ENCODE peak calls at places on chromosomes 2 and 18, in five cellular contexts. I is neuronal stem cell, T is mesenchymal stem cell, U is H1, O is trophoblast cell. S is an unnamed sample.

GRCh38 chr18:68275616-68276015 is 439.3 kb downstream of the TMX3 start:
- DNase-seq in I (no peak), U (no peak), T (peak), O (no peak), S (no peak)

GRCh38 chr2:58540680-58541079 is 299.6 kb upstream of the FANCL start:
- DNase-seq in O (no peak), U (no peak), T (no peak), I (peak), S (peak)

GRCh38 chr18:11871501-11871900 is 20.3 kb downstream of the CHMP1B start:
- DNase-seq in T (no peak), I (no peak), O (no peak), U (no peak), S (no peak)

GRCh38 chr2:64338910-64339500 is 115.0 kb upstream of the LGALSL start:
- DNase-seq in T (peak), U (no peak), O (no peak), I (no peak), S (no peak)

GRCh38 chr2:39202639-39203369 is 41.0 kb downstream of the CDKL4 start:
- DNase-seq in U (peak), I (no peak), O (no peak), T (peak), S (peak)

GRCh38 chr2:71747573-71747972 is 294.2 kb downstream of the DYSF start:
- DNase-seq in I (no peak), T (no peak), O (peak), U (no peak), S (no peak)

GRCh38 chr2:75022516-75022915 is 64.1 kb downstream of the POLE4 start:
- DNase-seq in T (peak), U (no peak), I (no peak), O (no peak), S (no peak)

GRCh38 chr2:38146917-38147307 is 71.0 kb upstream of the CYP1B1 start:
- DNase-seq in T (peak), U (peak), O (peak), I (no peak), S (peak)

GRCh38 chr2:60551241-60552095 is 2.0 kb downstream of the BCL11A start:
- DNase-seq in U (no peak), I (no peak), T (peak), O (no peak), S (peak)

GRCh38 chr2:130759906-130760753 is 4.8 kb downstream of the AMER3 start:
- DNase-seq in T (no peak), U (no peak), I (no peak), O (no peak), S (no peak)

GRCh38 chr2:101614127-101614759 is 83.3 kb upstream of the MAP4K4 start:
- DNase-seq in U (no peak), I (no peak), T (no peak), O (no peak), S (no peak)

GRCh38 chr2:232142049-232142448 is 180.5 kb downstream of the DIS3L2 start:
- DNase-seq in I (peak), O (peak), U (no peak), T (peak), S (peak)

GRCh38 chr2:212727751-212728150 is 189.1 kb upstream of the ERBB4 start:
- DNase-seq in I (no peak), U (no peak), O (no peak), T (no peak), S (no peak)

GRCh38 chr18:54916507-54916906 is 42.8 kb downstream of the CCDC68 start:
- DNase-seq in O (no peak), U (no peak), T (no peak), I (no peak), S (no peak)

GRCh38 chr18:61727241-61727640 is 165.6 kb downstream of the RNF152 start:
- DNase-seq in T (peak), O (no peak), U (no peak), I (no peak), S (no peak)

GRCh38 chr18:48702346-48703032 is 163.7 kb downstream of the CTIF start:
- DNase-seq in O (no peak), I (no peak), T (no peak), U (no peak), S (no peak)

GRCh38 chr2:101450965-101451364 is 23.9 kb downstream of the RFX8 start:
- DNase-seq in U (no peak), I (no peak), T (no peak), O (no peak), S (no peak)

GRCh38 chr2:101107246-101107645 is 43.9 kb downstream of the TBC1D8 start:
- DNase-seq in I (no peak), O (no peak), T (no peak), U (no peak), S (no peak)

GRCh38 chr2:20350105-20350712 is 435 bp downstream of the PUM2 start:
- DNase-seq in T (no peak), I (peak), U (no peak), O (no peak), S (peak)

GRCh38 chr18:30177056-30177455 is 865.5 kb downstream of the DSC3 start:
- DNase-seq in O (peak), U (no peak), I (no peak), T (peak), S (no peak)

GRCh38 chr2:190088917-190089316 is 26.4 kb upstream of the MSTN start:
- DNase-seq in I (peak), U (no peak), O (peak), T (peak), S (no peak)

GRCh38 chr2:67006373-67006960 is 390.7 kb upstream of the ETAA1 start:
- DNase-seq in I (no peak), O (no peak), U (no peak), T (no peak), S (no peak)

GRCh38 chr2:115678129-115678528 is 1235.7 kb downstream of the DPP10 start:
- DNase-seq in U (no peak), T (no peak), O (no peak), I (no peak), S (no peak)

GRCh38 chr2:171389780-171390179 is 44.0 kb downstream of the METTL8 start:
- DNase-seq in O (no peak), U (no peak), T (no peak), I (no peak), S (no peak)

GRCh38 chr2:15186118-15186517 is 375.0 kb downstream of the NBAS start:
- DNase-seq in U (no peak), O (no peak), I (no peak), T (no peak), S (no peak)

GRCh38 chr2:218996937-218997336 is 3.7 kb upstream of the CRYBA2 start:
- DNase-seq in U (no peak), T (no peak), I (no peak), O (no peak), S (no peak)

GRCh38 chr18:41767960-41768359 is 187.1 kb upstream of the PIK3C3 start:
- DNase-seq in U (no peak), I (no peak), O (no peak), T (peak), S (no peak)

GRCh38 chr2:201950606-201951005 is 83.0 kb upstream of the FZD7 start:
- DNase-seq in I (no peak), U (no peak), T (peak), O (no peak), S (no peak)

GRCh38 chr2:120334068-120334467 is 11.9 kb upstream of the INHBB start:
- DNase-seq in O (no peak), I (no peak), T (no peak), U (no peak), S (no peak)

GRCh38 chr2:69601179-69601612 is 42.3 kb downstream of the AAK1 start:
- DNase-seq in I (no peak), O (peak), T (peak), U (no peak), S (no peak)

GRCh38 chr18:70181015-70181414 is 24.5 kb downstream of the RTTN start:
- DNase-seq in U (no peak), O (peak), I (no peak), T (peak), S (no peak)

GRCh38 chr18:32042337-32042736 is 23.7 kb downstream of the RNF125 start:
- DNase-seq in O (no peak), U (no peak), T (no peak), I (no peak), S (no peak)

GRCh38 chr2:199819746-199820145 is 31.2 kb downstream of the FTCDNL1 start:
- DNase-seq in T (no peak), U (no peak), I (no peak), O (no peak), S (no peak)

GRCh38 chr2:203870481-203870880 is 2.9 kb downstream of the CTLA4 start:
- DNase-seq in T (no peak), I (no peak), O (no peak), U (no peak), S (no peak)

GRCh38 chr18:72555101-72555500 is 11.0 kb upstream of the CBLN2 start:
- DNase-seq in U (no peak), O (no peak), T (no peak), I (no peak), S (no peak)
- H3K9ac ChIP-seq in U (no peak), O (no peak), T (no peak), I (no peak), S (no peak)

DNA sequence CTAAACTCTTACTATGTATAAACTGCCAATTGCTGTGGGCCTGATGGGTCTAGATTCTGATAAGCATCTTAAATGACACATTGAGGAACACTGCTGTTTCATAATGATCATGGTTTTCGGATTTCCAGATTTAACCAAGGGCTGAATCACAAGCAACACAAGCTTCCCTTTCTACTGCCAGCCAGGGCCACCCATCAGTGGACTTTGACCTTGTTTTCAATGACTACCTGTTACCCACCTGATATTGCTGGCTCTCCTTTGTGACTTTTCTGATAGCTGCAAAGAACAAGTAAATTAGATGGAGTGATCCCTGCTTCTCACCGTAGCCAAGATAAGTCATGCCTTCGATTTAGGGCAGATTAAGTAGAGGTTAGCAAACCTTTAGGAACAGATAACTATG is 259.0 kb downstream of the PAX3 start:
- DNase-seq in I (no peak), T (no peak), U (no peak), O (no peak), S (no peak)
- H2BK12ac ChIP-seq in I (no peak), T (no peak), U (no peak), O (no peak), S (no peak)

GRCh38 chr2:206096876-206097275 is 10.9 kb upstream of the INO80D start:
- DNase-seq in U (no peak), I (no peak), T (no peak), O (no peak), S (no peak)

GRCh38 chr2:206098471-206098870 is 12.5 kb upstream of the INO80D start:
- DNase-seq in O (no peak), T (no peak), I (no peak), U (no peak), S (no peak)

GRCh38 chr2:206092297-206092696 is 6.3 kb upstream of the INO80D start:
- DNase-seq in I (no peak), U (no peak), O (no peak), T (no peak), S (no peak)

DNA sequence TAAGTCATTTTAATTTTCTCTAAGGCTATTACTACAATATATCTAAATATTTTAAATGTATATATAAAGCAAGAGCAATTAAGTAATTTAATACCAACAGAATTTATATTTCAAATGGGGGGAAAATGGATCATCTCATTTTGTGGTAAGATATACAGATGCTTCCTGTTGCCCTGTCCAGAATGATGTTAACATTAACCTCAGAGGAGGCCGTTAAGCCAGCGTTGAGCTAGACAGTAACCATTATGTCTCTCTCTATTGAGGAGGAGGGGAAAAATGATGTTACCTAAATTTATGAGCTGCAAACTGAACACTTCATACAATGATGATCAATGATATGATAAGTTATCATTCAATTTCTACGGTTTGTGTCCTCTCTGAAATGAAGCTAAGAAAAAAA is 10.0 kb upstream of the INO80D start:
- DNase-seq in I (no peak), O (no peak), T (no peak), U (no peak), S (no peak)
- H3K9ac ChIP-seq in I (no peak), O (no peak), T (no peak), U (no peak), S (no peak)

GRCh38 chr2:140144611-140145010 is 1364.4 kb upstream of the NXPH2 start:
- DNase-seq in T (no peak), U (no peak), O (no peak), I (no peak), S (no peak)
- H2BK12ac ChIP-seq in T (no peak), U (no peak), O (no peak), I (no peak), S (no peak)

GRCh38 chr2:165655653-165656052 is 138.4 kb downstream of the GALNT3 start:
- DNase-seq in O (no peak), T (no peak), U (no peak), I (no peak), S (no peak)
- H3K9ac ChIP-seq in O (no peak), T (peak), U (no peak), I (no peak), S (no peak)

DNA sequence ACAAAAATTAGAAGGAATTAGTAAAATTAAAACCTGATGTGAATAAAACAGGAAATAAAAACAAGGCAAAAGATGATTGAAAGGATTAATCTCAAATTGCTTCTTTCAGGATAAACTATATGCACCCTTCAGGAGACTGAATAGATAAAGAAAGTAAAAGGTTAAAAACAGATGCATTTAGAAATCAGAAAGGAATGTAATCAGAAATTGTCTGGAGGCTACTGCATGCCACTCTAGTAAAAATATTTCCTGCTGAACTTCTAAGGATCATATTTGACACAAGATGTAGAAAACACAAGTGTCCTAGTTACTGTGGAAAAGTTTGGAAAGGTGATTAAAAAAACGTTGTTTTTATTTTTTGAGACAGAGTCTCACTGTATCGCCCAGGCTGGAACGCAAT is 16.2 kb downstream of the CHCHD5 start:
- DNase-seq in I (no peak), O (no peak), U (no peak), T (no peak), S (no peak)
- H2BK12ac ChIP-seq in I (no peak), O (no peak), U (no peak), T (no peak), S (no peak)

GRCh38 chr2:86033751-86034680 is 71.7 kb downstream of the POLR1A start:
- DNase-seq in I (no peak), T (no peak), O (no peak), U (no peak), S (no peak)

GRCh38 chr2:86031151-86031550 is 74.5 kb downstream of the POLR1A start:
- DNase-seq in O (no peak), U (no peak), I (no peak), T (no peak), S (no peak)

GRCh38 chr2:86031606-86032005 is 74.1 kb downstream of the POLR1A start:
- DNase-seq in O (no peak), I (no peak), T (no peak), U (no peak), S (no peak)

GRCh38 chr2:86035371-86035882 is 70.3 kb downstream of the POLR1A start:
- DNase-seq in U (no peak), I (no peak), T (no peak), O (no peak), S (no peak)

DNA sequence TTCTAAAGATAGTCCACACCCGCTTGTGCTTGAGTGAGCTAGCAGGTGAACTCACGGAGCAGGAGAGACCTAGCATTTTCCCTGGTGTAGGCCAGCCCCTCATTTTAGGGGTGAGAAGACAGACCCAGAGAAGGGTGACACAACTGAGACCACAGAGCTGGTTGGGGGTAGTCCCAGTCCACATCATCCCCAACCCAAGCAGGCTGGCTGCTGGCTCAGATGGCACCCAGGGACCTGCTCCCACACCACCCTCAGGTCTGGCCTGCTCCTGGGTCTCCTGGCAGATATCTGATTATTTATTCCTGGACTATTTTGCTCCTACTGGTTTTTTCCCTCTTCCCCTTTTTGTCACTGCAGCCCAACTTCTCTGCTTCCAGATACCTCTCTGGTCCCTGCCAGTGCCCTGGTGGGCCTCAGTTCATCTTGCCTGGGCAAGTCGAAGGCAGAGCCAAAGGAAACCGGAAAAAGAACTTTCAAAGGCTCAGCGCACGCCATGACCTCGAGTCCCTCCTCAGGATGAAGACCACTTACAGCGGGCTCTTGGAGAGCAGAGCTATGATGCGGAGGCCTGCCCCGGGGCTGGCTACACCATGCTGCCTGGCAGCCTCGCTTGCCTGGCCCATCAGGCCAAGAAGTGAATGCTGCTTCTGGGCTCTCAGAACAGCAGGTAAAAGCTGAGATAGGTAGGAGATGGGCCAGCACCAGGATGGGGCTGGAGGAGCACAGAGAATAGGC is 72.7 kb downstream of the POLR1A start:
- DNase-seq in O (no peak), I (no peak), U (no peak), T (no peak), S (no peak)
- H3K9ac ChIP-seq in O (no peak), I (no peak), U (no peak), T (no peak), S (no peak)

GRCh38 chr18:46622451-46622850 is 34.6 kb downstream of the LOXHD1 start:
- DNase-seq in I (no peak), O (no peak), T (no peak), U (no peak), S (no peak)

GRCh38 chr18:46621871-46622270 is 35.1 kb downstream of the LOXHD1 start:
- DNase-seq in O (no peak), T (no peak), I (no peak), U (no peak), S (no peak)

GRCh38 chr18:46624127-46624526 is 32.9 kb downstream of the LOXHD1 start:
- DNase-seq in O (no peak), U (no peak), T (no peak), I (no peak), S (no peak)

GRCh38 chr18:46623541-46623940 is 33.5 kb downstream of the LOXHD1 start:
- DNase-seq in T (no peak), U (no peak), O (no peak), I (no peak), S (no peak)

DNA sequence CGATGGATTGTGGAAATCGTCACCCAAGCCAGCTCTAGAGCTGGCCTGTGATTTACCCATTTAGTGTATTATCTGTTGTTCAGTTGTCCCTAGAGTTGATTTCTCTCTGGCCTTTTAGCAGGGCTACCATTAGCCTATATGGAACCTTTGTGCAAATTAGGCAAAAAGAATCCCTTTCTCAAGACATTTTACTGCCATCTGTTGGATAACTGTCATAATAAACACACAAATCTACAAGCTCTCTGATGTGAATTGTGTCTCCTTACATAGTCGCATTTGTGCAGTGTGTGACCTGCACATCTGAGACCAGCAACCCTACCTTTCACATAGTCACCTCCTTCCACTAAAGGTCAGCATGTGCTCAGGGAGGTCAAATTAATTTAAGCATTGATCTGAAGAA is 34.0 kb downstream of the LOXHD1 start:
- DNase-seq in I (no peak), O (no peak), T (peak), U (no peak), S (no peak)
- H2BK12ac ChIP-seq in I (no peak), O (no peak), T (no peak), U (no peak), S (no peak)

S was measured in H9.